ENCODE peak calls at places on chromosome 5, in four cellular contexts. X, C, E and R are unnamed samples.
A peak's percentile ranks its signal among the peaks of the same experiment; 100 is the strongest.

GRCh38 chr5:163397368-163397767 is 40.0 kb upstream of the CCNG1 start:
- DNase-seq in X (no peak), C (no peak), E (no peak), R (no peak)

GRCh38 chr5:54959673-54960418 is 25.5 kb downstream of the ESM1 start:
- DNase-seq in X (peak; percentile 40), C (no peak), E (peak; percentile 13), R (no peak)

GRCh38 chr5:113224605-113225065 is 210.2 kb downstream of the TSSK1B start:
- DNase-seq in X (no peak), C (no peak), E (no peak), R (no peak)

GRCh38 chr5:10566556-10567068 is 2.7 kb downstream of the ANKRD33B start:
- DNase-seq in X (no peak), C (no peak), E (no peak), R (no peak)

GRCh38 chr5:72848474-72849428 is 32.3 kb downstream of the TNPO1 start:
- DNase-seq in X (peak; percentile 51), C (peak; percentile 49), E (peak; percentile 68), R (no peak)

GRCh38 chr5:170606939-170607338 is 103.1 kb downstream of the KCNIP1 start:
- DNase-seq in X (no peak), C (no peak), E (no peak), R (no peak)

GRCh38 chr5:132033122-132033521 is 21.7 kb upstream of the ACSL6 start:
- DNase-seq in X (no peak), C (no peak), E (no peak), R (no peak)

GRCh38 chr5:90940227-90940995 is 381.8 kb downstream of the ADGRV1 start:
- DNase-seq in X (peak; percentile 51), C (no peak), E (no peak), R (no peak)

GRCh38 chr5:1666812-1667588 is 132.6 kb downstream of the MRPL36 start:
- DNase-seq in X (no peak), C (peak; percentile 36), E (peak; percentile 71), R (no peak)